ENCODE peak calls at places on chromosome 10, in four cellular contexts. N, U, K and Q are unnamed samples.

GRCh38 chr10:78286186-78286585 is 252.5 kb downstream of the RPS24 start:
- DNase-seq in N (no peak), U (no peak), K (no peak), Q (no peak)

GRCh38 chr10:95675403-95676116 is 18.2 kb downstream of the TCTN3 start:
- DNase-seq in N (no peak), U (no peak), K (no peak), Q (no peak)

GRCh38 chr10:33532901-33533300 is 198.4 kb upstream of the NRP1 start:
- DNase-seq in N (no peak), U (no peak), K (no peak), Q (no peak)

GRCh38 chr10:128912568-128913311 is 554.3 kb upstream of the MGMT start:
- DNase-seq in N (no peak), U (no peak), K (no peak), Q (no peak)

GRCh38 chr10:29881336-29881751 is 178.0 kb downstream of the JCAD start:
- DNase-seq in N (no peak), U (no peak), K (peak; percentile 88), Q (no peak)

GRCh38 chr10:59997807-59998525 is 91.6 kb upstream of the CCDC6 start:
- DNase-seq in N (no peak), U (no peak), K (peak; percentile 16), Q (no peak)

GRCh38 chr10:110802551-110803238 is 69.0 kb upstream of the PDCD4 start:
- DNase-seq in N (peak; percentile 94), U (peak; percentile 60), K (peak; percentile 46), Q (no peak)

GRCh38 chr10:80163741-80164341 is 31.3 kb downstream of the PLAC9 start:
- DNase-seq in N (peak; percentile 76), U (no peak), K (no peak), Q (no peak)

GRCh38 chr10:69974551-69975155 is 78.0 kb upstream of the MACROH2A2 start:
- DNase-seq in N (peak; percentile 77), U (no peak), K (no peak), Q (no peak)

GRCh38 chr10:94991243-94991888 is 52.9 kb downstream of the CYP2C9 start:
- DNase-seq in N (no peak), U (no peak), K (no peak), Q (no peak)

GRCh38 chr10:3790272-3790671 is 5.3 kb upstream of the KLF6 start:
- DNase-seq in N (no peak), U (no peak), K (no peak), Q (no peak)

GRCh38 chr10:29955308-29955935 is 104.0 kb downstream of the JCAD start:
- DNase-seq in N (peak; percentile 64), U (no peak), K (no peak), Q (no peak)

GRCh38 chr10:42981358-42982236 is 95.3 kb upstream of the RET start:
- DNase-seq in N (no peak), U (no peak), K (peak; percentile 8), Q (no peak)

GRCh38 chr10:93819520-93819919 is 61.8 kb downstream of the LGI1 start:
- DNase-seq in N (no peak), U (no peak), K (no peak), Q (no peak)

GRCh38 chr10:44715081-44715480 is 196.1 kb upstream of the TMEM72 start:
- DNase-seq in N (peak; percentile 95), U (no peak), K (no peak), Q (no peak)

GRCh38 chr10:132961420-132961803 is 19.0 kb upstream of the CFAP46 start:
- DNase-seq in N (no peak), U (no peak), K (no peak), Q (no peak)

GRCh38 chr10:132962623-132963429 is 20.5 kb upstream of the CFAP46 start:
- DNase-seq in N (peak; percentile 36), U (no peak), K (no peak), Q (no peak)

GRCh38 chr10:132960651-132961419 is 18.5 kb upstream of the CFAP46 start:
- DNase-seq in N (no peak), U (no peak), K (no peak), Q (peak; percentile 53)

GRCh38 chr10:132963430-132963960 is 21.1 kb upstream of the CFAP46 start:
- DNase-seq in N (no peak), U (no peak), K (no peak), Q (no peak)

GRCh38 chr10:132961864-132962622 is 19.7 kb upstream of the CFAP46 start:
- DNase-seq in N (peak; percentile 57), U (peak; percentile 53), K (peak; percentile 51), Q (peak; percentile 66)
- TF ChIP-seq CTCF in N (no peak), U (peak; percentile 16), K (no peak), Q (no peak)

DNA sequence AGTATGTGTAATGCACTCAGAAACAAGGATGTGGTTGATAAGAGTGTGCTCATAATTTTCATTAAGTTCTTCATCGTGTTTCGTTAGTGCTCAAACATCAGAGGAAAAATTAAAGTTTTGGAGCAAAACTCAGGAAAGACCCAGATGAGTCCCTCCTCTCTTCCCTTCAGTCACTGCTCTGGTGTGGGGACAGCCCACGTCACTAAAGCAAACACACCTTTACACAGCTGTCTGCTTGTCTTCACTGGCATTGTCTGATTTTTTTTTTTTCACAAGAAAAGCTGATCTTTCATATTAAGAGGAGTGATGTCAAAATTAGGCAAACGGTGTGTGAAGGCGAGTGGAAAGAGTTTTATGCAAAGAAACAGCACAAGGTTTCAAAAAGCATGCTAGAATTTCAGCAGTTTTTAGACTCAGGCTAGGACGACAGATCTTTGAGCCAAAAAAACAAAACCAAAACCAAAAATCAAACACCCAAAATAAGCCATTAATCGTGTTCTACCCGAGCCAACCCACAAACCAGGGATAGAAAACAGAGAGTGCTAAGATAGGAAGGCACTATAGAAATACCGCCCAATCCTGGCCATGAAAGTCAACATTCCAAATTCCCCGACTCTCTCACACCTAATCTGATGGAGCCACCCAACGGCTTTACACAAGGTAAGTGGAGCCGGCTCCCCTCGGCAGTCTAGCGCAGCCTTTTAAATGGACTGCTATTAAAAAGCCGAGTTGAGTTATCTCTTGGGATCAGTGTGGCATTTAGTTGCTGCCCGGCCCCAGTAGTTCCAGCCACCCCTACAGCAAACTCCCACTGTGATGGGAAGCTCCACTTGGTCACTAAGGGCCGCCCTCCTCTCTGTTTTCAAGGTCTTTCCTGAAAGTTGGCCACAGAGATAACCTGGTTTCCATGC is 27.9 kb upstream of the GATA3 start:
- DNase-seq in N (no peak), U (no peak), K (no peak), Q (no peak)
- H3K4me3 ChIP-seq in N (no peak overlapping the region), U (no peak overlapping the region), K (no peak overlapping the region), Q (peak overlapping the region; percentile 9)

DNA sequence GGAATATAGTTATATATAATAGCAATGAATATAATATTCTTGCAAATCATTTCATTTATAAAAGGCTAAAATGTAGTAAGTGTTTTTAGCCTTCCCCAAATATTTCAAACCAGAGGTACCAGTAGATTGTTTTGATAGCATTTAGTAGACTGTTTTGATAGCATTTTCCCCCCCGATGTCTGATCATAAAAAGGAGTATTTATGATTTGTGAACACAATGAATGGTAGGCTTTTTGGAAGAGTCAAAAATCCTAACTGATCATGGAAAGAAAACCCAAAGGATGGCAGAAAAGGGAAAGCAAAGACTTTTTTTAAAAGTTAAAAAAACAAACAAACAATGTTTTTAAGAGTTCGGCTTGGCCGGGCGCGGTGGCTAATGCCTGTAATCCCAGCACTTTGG is 152.5 kb downstream of the PIP4K2A start:
- DNase-seq in N (no peak), U (no peak), K (no peak), Q (no peak)
- H3K4me1 ChIP-seq in N (no peaks in the 10 kb centered on the region), U (no peaks in the 10 kb centered on the region), K (no peaks in the 10 kb centered on the region), Q (no peaks in the 10 kb centered on the region)

GRCh38 chr10:82811621-82812020 is 936.6 kb downstream of the NRG3 start:
- DNase-seq in N (no peak), U (peak; percentile 28), K (no peak), Q (no peak)
- TF ChIP-seq CTCF in N (peak; percentile 43), U (peak; percentile 76), K (no peak), Q (peak; percentile 25)

GRCh38 chr10:72061491-72061890 is 26.9 kb downstream of the SPOCK2 start:
- DNase-seq in N (no peak), U (peak; percentile 45), K (no peak), Q (no peak)

GRCh38 chr10:72061930-72062329 is 26.4 kb downstream of the SPOCK2 start:
- DNase-seq in N (no peak), U (no peak), K (no peak), Q (no peak)

GRCh38 chr10:72062341-72062740 is 26.0 kb downstream of the SPOCK2 start:
- DNase-seq in N (no peak), U (no peak), K (no peak), Q (no peak)

GRCh38 chr10:72063703-72064391 is 24.5 kb downstream of the SPOCK2 start:
- DNase-seq in N (no peak), U (no peak), K (no peak), Q (no peak)

GRCh38 chr10:72062832-72063702 is 25.3 kb downstream of the SPOCK2 start:
- DNase-seq in N (no peak), U (no peak), K (no peak), Q (no peak)
- H3K4me3 ChIP-seq in N (no peak overlapping the region), U (no peak overlapping the region), K (no peak overlapping the region), Q (no peak overlapping the region)

GRCh38 chr10:84244651-84245270 is at the start of gene RGR:
- DNase-seq in N (no peak), U (no peak), K (peak; percentile 24), Q (no peak)

GRCh38 chr10:84248794-84249193 is 3.9 kb downstream of the RGR start:
- DNase-seq in N (no peak), U (no peak), K (no peak), Q (no peak)

GRCh38 chr10:84243759-84244158 is 1.1 kb upstream of the RGR start:
- DNase-seq in N (no peak), U (no peak), K (no peak), Q (no peak)

DNA sequence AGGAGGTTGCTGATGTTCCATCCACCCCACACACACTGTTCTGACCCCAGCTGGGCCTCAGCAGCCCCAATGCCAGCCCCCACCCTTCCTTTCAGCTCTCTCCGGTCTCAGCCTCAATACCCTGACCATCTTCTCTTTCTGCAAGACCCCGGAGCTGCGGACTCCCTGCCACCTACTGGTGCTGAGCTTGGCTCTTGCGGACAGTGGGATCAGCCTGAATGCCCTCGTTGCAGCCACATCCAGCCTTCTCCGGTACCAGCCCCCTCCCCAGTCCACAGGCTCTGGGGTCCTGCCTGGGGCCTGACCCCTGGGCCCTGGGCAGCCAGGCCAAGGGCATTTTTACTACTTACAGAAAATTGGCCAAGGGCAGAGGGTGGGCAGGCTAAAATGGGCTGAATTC is 2.6 kb downstream of the RGR start:
- DNase-seq in N (no peak), U (no peak), K (no peak), Q (no peak)
- H3K4me1 ChIP-seq in N (no peaks in the 10 kb centered on the region), U (no peaks in the 10 kb centered on the region), K (no peaks in the 10 kb centered on the region), Q (no peaks in the 10 kb centered on the region)

GRCh38 chr10:101736666-101737065 is 39.2 kb downstream of the FGF8 start:
- DNase-seq in N (no peak), U (no peak), K (no peak), Q (no peak)
- TF ChIP-seq CTCF in N (no peak), U (no peak), K (no peak), Q (no peak)

DNA sequence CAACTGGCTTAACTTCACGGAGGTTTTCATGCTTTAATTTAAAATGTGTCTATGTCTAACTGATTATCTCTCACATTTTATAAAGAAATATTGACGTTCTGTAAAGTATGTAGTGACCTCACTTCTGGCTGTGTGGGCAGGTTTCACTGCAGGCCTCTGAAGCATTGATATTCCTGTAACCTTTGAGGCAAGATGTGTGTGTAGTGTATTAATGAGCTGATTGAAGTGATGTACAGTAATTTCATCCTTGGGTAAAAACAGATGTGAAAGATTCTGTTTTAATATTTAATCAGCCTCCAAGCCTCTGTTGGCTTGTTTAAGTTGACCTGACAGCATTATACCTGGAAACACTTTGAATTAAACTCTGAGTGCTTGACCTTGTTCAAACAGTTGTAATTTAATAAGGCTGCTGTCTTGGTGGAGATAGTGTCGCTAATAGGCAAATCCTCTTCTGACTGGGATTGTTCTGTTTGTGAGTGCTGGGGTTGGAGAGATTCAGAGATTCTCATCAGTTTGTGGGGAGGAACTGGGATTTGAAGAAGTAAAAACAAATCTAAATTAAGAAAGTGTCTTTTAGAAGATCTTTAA is 74.9 kb downstream of the KAT6B start:
- DNase-seq in N (no peak), U (no peak), K (no peak), Q (no peak)
- H3K4me3 ChIP-seq in N (no peak overlapping the region), U (no peak overlapping the region), K (no peak overlapping the region), Q (no peak overlapping the region)